ENCODE peak calls at places on chromosomes 12 and 14, in five cellular contexts. T is upper lobe of right lung, O is heart right ventricle, K is GM20000, V is NB4. P is an unnamed sample.

GRCh38 chr12:49902399-49903350 is 1.0 kb downstream of the FAIM2 start:
- DNase-seq in K (no peak), O (no peak), V (no peak), T (no peak), P (no peak)

GRCh38 chr14:68548194-68549056 is 244.4 kb downstream of the ZFP36L1 start:
- DNase-seq in V (no peak), K (no peak), O (peak; percentile 87), T (peak; percentile 75), P (no peak)

GRCh38 chr14:104187121-104187889 is 48.9 kb downstream of the KIF26A start:
- DNase-seq in T (no peak), V (no peak), O (no peak), K (no peak), P (no peak)

GRCh38 chr14:41663478-41663845 is 56.8 kb downstream of the LRFN5 start:
- DNase-seq in K (no peak), T (no peak), V (no peak), O (no peak), P (no peak)

GRCh38 chr12:46963977-46964376 is 115.4 kb upstream of the PCED1B start:
- DNase-seq in O (no peak), T (no peak), K (no peak), V (no peak), P (no peak)

GRCh38 chr12:11635341-11635740 is 14.1 kb upstream of the ETV6 start:
- DNase-seq in K (no peak), T (no peak), O (no peak), V (no peak), P (no peak)

GRCh38 chr12:1812650-1813302 is 7.6 kb upstream of the LRTM2 start:
- DNase-seq in V (peak; percentile 93), O (no peak), K (no peak), T (no peak), P (no peak)

GRCh38 chr14:40581264-40581663 is 1025.4 kb upstream of the LRFN5 start:
- DNase-seq in O (no peak), V (no peak), T (no peak), K (no peak), P (no peak)

GRCh38 chr12:24840046-24840800 is 108.7 kb downstream of the BCAT1 start:
- DNase-seq in O (no peak), V (no peak), K (no peak), T (no peak), P (no peak)

GRCh38 chr12:57902371-57903042 is 38.9 kb upstream of the ATP23 start:
- DNase-seq in T (no peak), O (no peak), V (peak; percentile 26), K (no peak), P (no peak)

GRCh38 chr12:71562681-71563595 is 100.7 kb downstream of the ZFC3H1 start:
- DNase-seq in T (no peak), O (no peak), K (no peak), V (no peak), P (no peak)

GRCh38 chr14:76867536-76868452 is 41.6 kb downstream of the LRRC74A start:
- DNase-seq in O (no peak), V (peak; percentile 83), K (no peak), T (peak; percentile 81), P (peak; percentile 34)

GRCh38 chr14:60815371-60815770 is 80.8 kb downstream of the MNAT1 start:
- DNase-seq in T (no peak), O (no peak), K (peak; percentile 29), V (no peak), P (no peak)

GRCh38 chr12:25864287-25864686 is 94.2 kb upstream of the RASSF8 start:
- DNase-seq in K (no peak), V (no peak), O (no peak), T (no peak), P (no peak)

GRCh38 chr14:61927015-61927414 is 164.8 kb downstream of the SNAPC1 start:
- DNase-seq in O (no peak), K (no peak), T (no peak), V (no peak), P (no peak)

GRCh38 chr14:94663965-94664704 is 51.9 kb downstream of the SERPINA3 start:
- DNase-seq in K (no peak), V (no peak), O (no peak), T (no peak), P (no peak)

GRCh38 chr12:89873745-89874144 is 165.1 kb upstream of the ATP2B1 start:
- DNase-seq in O (no peak), T (no peak), V (no peak), K (peak; percentile 38), P (no peak)

GRCh38 chr14:61553730-61554641 is 141.3 kb upstream of the HIF1A start:
- DNase-seq in T (no peak), K (no peak), V (peak; percentile 45), O (no peak), P (no peak)

GRCh38 chr12:52862023-52862422 is 13.2 kb upstream of the KRT78 start:
- DNase-seq in O (no peak), K (no peak), T (no peak), V (no peak), P (no peak)

GRCh38 chr12:15244341-15244740 is 23.1 kb upstream of the RERG start:
- DNase-seq in K (no peak), O (no peak), V (no peak), T (no peak), P (no peak)

GRCh38 chr12:132924356-132924755 is 31.8 kb downstream of the ZNF605 start:
- DNase-seq in O (no peak), K (no peak), T (no peak), V (no peak), P (no peak)

GRCh38 chr12:132923356-132923909 is 32.7 kb downstream of the ZNF605 start:
- DNase-seq in V (no peak), T (no peak), K (no peak), O (no peak), P (no peak)

GRCh38 chr12:132922676-132923075 is 33.4 kb downstream of the ZNF605 start:
- DNase-seq in T (no peak), K (no peak), V (no peak), O (no peak), P (no peak)

GRCh38 chr12:132918680-132919079 is 31.3 kb upstream of the CHFR start:
- DNase-seq in K (no peak), T (no peak), O (no peak), V (no peak), P (no peak)

DNA sequence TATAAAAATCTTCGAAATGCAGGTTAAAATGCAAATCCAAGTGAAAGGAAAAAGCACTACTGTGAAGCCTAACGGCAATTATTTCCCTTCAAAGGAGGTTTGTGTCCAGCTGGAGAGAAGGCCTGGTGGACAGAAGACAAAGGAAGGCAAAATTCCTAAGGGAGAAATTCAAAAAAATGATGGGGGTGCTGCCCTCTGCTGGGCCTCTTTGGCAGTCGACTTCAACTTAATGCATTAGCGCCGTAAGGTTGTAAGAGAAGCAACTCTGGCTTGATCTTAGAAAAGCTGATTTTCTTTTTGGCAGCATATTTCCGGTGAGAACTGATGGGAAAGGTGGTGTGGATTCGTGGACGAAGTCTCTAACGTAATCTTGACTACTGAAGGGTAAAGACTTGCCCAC is 34.3 kb upstream of the CHFR start:
- DNase-seq in K (no peak), T (no peak), O (no peak), V (no peak), P (no peak)
- TF ChIP-seq CTCF in K (no peak), T (no peak), O (no peak), V (peak; percentile 28), P (no peak)

GRCh38 chr12:752673-753400 is 458 bp downstream of the WNK1 start:
- DNase-seq in T (peak; percentile 89), V (peak; percentile 71), K (peak; percentile 74), O (peak; percentile 67), P (no peak)
- TF ChIP-seq CTCF in T (peak; percentile 24), V (no peak), K (peak; percentile 10), O (peak; percentile 44), P (no peak)

GRCh38 chr14:29518335-29518734 is 409.3 kb downstream of the PRKD1 start:
- DNase-seq in V (no peak), O (no peak), T (no peak), K (no peak), P (no peak)
- TF ChIP-seq CTCF in V (no peak), O (no peak), T (no peak), K (no peak), P (no peak)

GRCh38 chr14:78697341-78697740 is 527.2 kb downstream of the NRXN3 start:
- DNase-seq in V (peak; percentile 18), T (no peak), K (peak; percentile 10), O (no peak), P (no peak)
- TF ChIP-seq CTCF in V (peak; percentile 25), T (peak; percentile 27), K (no peak), O (peak; percentile 51), P (no peak)

GRCh38 chr14:106681161-106681955 is 1155.0 kb downstream of the TMEM121 start:
- DNase-seq in V (no peak), O (no peak), T (no peak), K (no peak), P (no peak)
- TF ChIP-seq CTCF in V (peak; percentile 22), O (no peak), T (no peak), K (peak; percentile 19), P (no peak)

DNA sequence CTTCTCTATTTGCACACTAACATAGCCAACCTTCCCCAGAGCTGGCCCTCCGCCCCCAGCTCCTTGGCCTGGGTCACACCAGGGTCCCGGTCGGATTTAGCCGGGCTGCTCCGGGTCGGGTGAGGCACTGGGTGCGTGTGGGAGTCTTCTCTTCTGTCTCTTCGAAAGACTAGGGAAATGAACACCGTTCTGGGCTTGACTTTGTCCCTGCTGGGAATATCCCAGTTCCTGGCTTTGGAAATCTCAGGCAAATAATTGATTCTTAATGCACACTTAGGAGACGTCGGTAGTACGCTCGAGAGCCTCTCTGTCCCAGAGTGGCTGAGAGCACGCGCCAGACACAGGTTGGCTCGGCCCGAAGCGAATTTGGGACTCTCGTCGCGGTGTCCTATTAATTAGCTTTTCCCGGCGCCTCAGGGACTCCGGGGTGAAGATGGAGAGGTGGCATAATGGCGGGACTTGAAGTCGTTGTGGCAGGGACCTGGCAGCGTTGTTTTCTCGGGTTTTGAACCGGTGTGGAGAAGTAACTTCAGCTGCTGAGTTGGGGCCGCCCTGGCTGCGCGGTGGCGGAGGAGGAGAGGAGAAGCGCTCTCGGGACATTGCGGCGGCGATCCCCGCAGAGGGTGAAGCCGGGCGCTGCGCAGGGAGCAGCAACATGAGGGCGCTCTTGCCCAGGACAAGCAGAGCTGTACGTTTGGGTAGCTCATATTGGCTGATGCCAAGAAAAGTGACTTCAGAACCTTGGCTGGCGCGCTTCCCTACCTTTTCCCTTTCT is 7.5 kb downstream of the FOXG1 start:
- DNase-seq in V (no peak), T (no peak), O (no peak), K (no peak), P (no peak)
- TF ChIP-seq CTCF in V (no peak), T (no peak), O (no peak), K (no peak), P (no peak)